ENCODE peak calls at places on chromosomes 2 and 18, in five cellular contexts. R is skeletal muscle cell, K is GM19239, G is substantia nigra, I is body of pancreas. L is an unnamed sample.
A peak's percentile ranks its signal among the peaks of the same experiment; 100 is the strongest.

GRCh38 chr18:79133724-79134123 is 64.5 kb downstream of the ATP9B start:
- DNase-seq in R (no peak), K (no peak), G (no peak), I (no peak), L (no peak)

GRCh38 chr2:40202798-40203400 is 249.0 kb downstream of the SLC8A1 start:
- DNase-seq in R (no peak), K (no peak), G (no peak), I (no peak), L (peak; percentile 24)

GRCh38 chr2:239112127-239112774 is 264.4 kb downstream of the TWIST2 start:
- DNase-seq in R (no peak), K (no peak), G (no peak), I (no peak), L (no peak)

GRCh38 chr2:187466129-187466792 is 18.2 kb upstream of the CALCRL start:
- DNase-seq in R (no peak), K (no peak), G (no peak), I (no peak), L (no peak)

GRCh38 chr2:31729442-31730092 is 148.8 kb upstream of the SRD5A2 start:
- DNase-seq in R (peak; percentile 1), K (no peak), G (no peak), I (no peak), L (peak; percentile 36)

GRCh38 chr2:240444464-240444863 is 9.0 kb downstream of the GPC1 start:
- DNase-seq in R (no peak), K (no peak), G (no peak), I (no peak), L (no peak)

GRCh38 chr2:153163055-153163454 is 315.5 kb downstream of the RPRM start:
- DNase-seq in R (no peak), K (peak; percentile 9), G (no peak), I (peak; percentile 16), L (no peak)

GRCh38 chr18:43571078-43571689 is 293.9 kb upstream of the SYT4 start:
- DNase-seq in R (peak; percentile 6), K (no peak), G (no peak), I (peak; percentile 48), L (peak; percentile 29)

GRCh38 chr2:76599732-76600368 is 889.1 kb upstream of the GCFC2 start:
- DNase-seq in R (peak; percentile 10), K (peak; percentile 14), G (no peak), I (peak; percentile 72), L (peak; percentile 2)

GRCh38 chr2:109066501-109066900 is 62.5 kb upstream of the SH3RF3 start:
- DNase-seq in R (no peak), K (no peak), G (no peak), I (no peak), L (no peak)

L was measured in HFF-Myc.